ENCODE peak calls at places on chromosome X, in ten cellular contexts. G is suprapubic skin, C is IMR-90, X is heart left ventricle, J is esophagus muscularis mucosa, W is body of pancreas, N is upper lobe of left lung, A is tibial nerve, M is prostate gland, P is testis. L is an unnamed sample.

GRCh38 chrX:118116308-118117068 is at the start of gene KLHL13:
- DNase-seq in M (peak; percentile 6), C (peak; percentile 18), P (peak; percentile 21), X (peak; percentile 57), A (peak; percentile 11), G (peak; percentile 63), W (peak; percentile 60), N (no peak), J (no peak), L (peak; percentile 11)

GRCh38 chrX:12115377-12115776 is 22.9 kb upstream of the FRMPD4 start:
- DNase-seq in C (no peak), J (no peak), N (no peak), G (no peak), P (peak; percentile 14), M (no peak), X (no peak), W (no peak), A (no peak), L (no peak)

GRCh38 chrX:20053537-20053936 is 62.7 kb upstream of the BCLAF3 start:
- DNase-seq in J (no peak), W (no peak), C (no peak), N (no peak), G (no peak), P (no peak), X (no peak), M (no peak), A (no peak), L (no peak)

GRCh38 chrX:8364369-8365141 is 100.1 kb upstream of the VCX3B start:
- DNase-seq in M (peak; percentile 6), G (no peak), W (peak; percentile 25), N (peak; percentile 47), C (no peak), J (no peak), P (peak; percentile 63), X (no peak), A (no peak), L (peak; percentile 34)

GRCh38 chrX:16278927-16279326 is 111.6 kb downstream of the MAGEB17 start:
- DNase-seq in G (no peak), W (no peak), M (no peak), A (no peak), X (no peak), N (no peak), J (no peak), P (no peak), C (no peak), L (peak; percentile 41)

GRCh38 chrX:119477812-119478232 is 9.6 kb downstream of the SLC25A5 start:
- DNase-seq in A (peak; percentile 17), X (no peak), W (peak; percentile 80), C (peak; percentile 93), P (no peak), N (peak; percentile 69), J (no peak), M (no peak), G (no peak), L (no peak)

GRCh38 chrX:67720344-67720743 is 176.5 kb downstream of the AR start:
- DNase-seq in G (no peak), M (no peak), N (no peak), X (no peak), P (peak; percentile 15), J (no peak), C (no peak), A (no peak), W (no peak), L (peak; percentile 54)

GRCh38 chrX:114390251-114390796 is 193.6 kb upstream of the HTR2C start:
- DNase-seq in W (no peak), G (no peak), J (no peak), C (no peak), N (no peak), M (no peak), A (no peak), P (no peak), X (no peak), L (no peak)

GRCh38 chrX:115452256-115452655 is 108.7 kb upstream of the PLS3 start:
- DNase-seq in C (no peak), N (no peak), P (no peak), X (no peak), M (no peak), G (no peak), J (no peak), A (no peak), W (no peak), L (no peak)

GRCh38 chrX:129968968-129969367 is 13.5 kb upstream of the BCORL1 start:
- DNase-seq in J (no peak), M (no peak), A (no peak), G (no peak), X (no peak), N (no peak), W (no peak), P (no peak), C (no peak), L (no peak)

GRCh38 chrX:67614414-67614813 is 70.6 kb downstream of the AR start:
- DNase-seq in G (no peak), J (no peak), W (no peak), X (no peak), P (no peak), A (no peak), C (peak; percentile 25), M (no peak), N (no peak), L (no peak)

GRCh38 chrX:153554519-153555167 is 37.2 kb downstream of the ATP2B3 start:
- DNase-seq in X (peak; percentile 81), M (peak; percentile 37), P (peak; percentile 72), J (peak; percentile 92), W (peak; percentile 73), G (peak; percentile 81), N (peak; percentile 47), A (peak; percentile 41), C (peak; percentile 31), L (peak; percentile 58)

GRCh38 chrX:30513284-30513683 is 64.3 kb downstream of the TASL start:
- DNase-seq in P (no peak), N (no peak), A (no peak), W (no peak), X (no peak), J (no peak), G (no peak), M (no peak), C (no peak), L (no peak)

GRCh38 chrX:68018248-68019203 is 414.8 kb downstream of the OPHN1 start:
- DNase-seq in G (no peak), X (peak; percentile 29), C (peak; percentile 32), P (peak; percentile 50), A (no peak), W (peak; percentile 15), M (no peak), N (peak; percentile 22), J (no peak), L (peak; percentile 41)

GRCh38 chrX:111402378-111402777 is 9.6 kb downstream of the DCX start:
- DNase-seq in G (no peak), C (no peak), M (no peak), J (no peak), N (no peak), P (no peak), X (no peak), W (no peak), A (no peak), L (no peak)

GRCh38 chrX:140916891-140917290 is 85.5 kb upstream of the SPANXB1 start:
- DNase-seq in A (no peak), X (no peak), P (no peak), N (no peak), C (no peak), J (no peak), M (no peak), W (no peak), G (no peak), L (no peak)

GRCh38 chrX:9528498-9528897 is 63.6 kb downstream of the TBL1X start:
- DNase-seq in W (no peak), A (no peak), C (no peak), P (no peak), X (no peak), M (no peak), G (no peak), N (no peak), J (no peak), L (no peak)
- H3K4me1 ChIP-seq in W (peaks cover 6% of the 10 kb centered on the region), A (no peaks in the 10 kb centered on the region), C (peaks cover 21% of the 10 kb centered on the region), P (peaks cover 4% of the 10 kb centered on the region), X (no peaks in the 10 kb centered on the region), M (no peaks in the 10 kb centered on the region), G (no peaks in the 10 kb centered on the region), N (no peaks in the 10 kb centered on the region), J (peaks cover 17% of the 10 kb centered on the region), L (peaks cover 13% of the 10 kb centered on the region)

GRCh38 chrX:100911731-100912130 is 17.0 kb downstream of the XKRX start:
- DNase-seq in J (no peak), P (no peak), N (no peak), C (no peak), M (no peak), A (no peak), W (no peak), G (no peak), X (no peak), L (no peak)

DNA sequence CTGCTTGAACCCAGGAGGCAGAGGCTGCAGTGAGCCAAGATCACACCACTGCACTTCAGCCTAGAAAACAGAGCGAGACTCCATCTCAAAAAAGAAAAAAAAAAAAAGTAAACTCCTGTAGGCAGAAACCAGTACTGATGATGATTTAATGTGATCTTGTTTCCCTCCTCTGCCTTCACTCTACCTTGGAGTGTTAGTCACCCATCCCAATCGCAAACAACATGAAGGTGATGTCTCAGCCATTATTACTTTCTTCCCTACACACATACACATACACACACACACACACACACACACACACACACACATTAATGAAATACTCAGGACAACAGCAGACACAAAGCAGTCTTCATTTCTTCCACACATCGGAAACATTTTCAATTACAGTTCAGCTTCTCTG is 15.6 kb downstream of the XKRX start:
- DNase-seq in M (no peak), X (no peak), J (no peak), P (no peak), N (no peak), C (no peak), W (no peak), G (no peak), A (no peak), L (no peak)
- H3K9me3 ChIP-seq in M (no peaks in the 10 kb centered on the region), X (no peaks in the 10 kb centered on the region), J (no peaks in the 10 kb centered on the region), P (no peaks in the 10 kb centered on the region), N (no peaks in the 10 kb centered on the region), C (no peaks in the 10 kb centered on the region), W (no peaks in the 10 kb centered on the region), G (no peaks in the 10 kb centered on the region), A (no peaks in the 10 kb centered on the region), L (no peaks in the 10 kb centered on the region)

GRCh38 chrX:70289793-70290770 is at the start of the genes KIF4A and PDZD11:
- DNase-seq in X (peak; percentile 90), A (peak; percentile 24), M (peak; percentile 45), N (peak; percentile 82), P (peak; percentile 84), W (peak; percentile 84), G (peak; percentile 82), C (peak; percentile 76), J (peak; percentile 92), L (peak; percentile 78)
- TF ChIP-seq POLR2A in X (no peak), A (no peak), M (no peak), N (no peak), P (no peak), W (peak; percentile 46), G (no peak), C (peak; percentile 23), J (no peak), L (no peak)

DNA sequence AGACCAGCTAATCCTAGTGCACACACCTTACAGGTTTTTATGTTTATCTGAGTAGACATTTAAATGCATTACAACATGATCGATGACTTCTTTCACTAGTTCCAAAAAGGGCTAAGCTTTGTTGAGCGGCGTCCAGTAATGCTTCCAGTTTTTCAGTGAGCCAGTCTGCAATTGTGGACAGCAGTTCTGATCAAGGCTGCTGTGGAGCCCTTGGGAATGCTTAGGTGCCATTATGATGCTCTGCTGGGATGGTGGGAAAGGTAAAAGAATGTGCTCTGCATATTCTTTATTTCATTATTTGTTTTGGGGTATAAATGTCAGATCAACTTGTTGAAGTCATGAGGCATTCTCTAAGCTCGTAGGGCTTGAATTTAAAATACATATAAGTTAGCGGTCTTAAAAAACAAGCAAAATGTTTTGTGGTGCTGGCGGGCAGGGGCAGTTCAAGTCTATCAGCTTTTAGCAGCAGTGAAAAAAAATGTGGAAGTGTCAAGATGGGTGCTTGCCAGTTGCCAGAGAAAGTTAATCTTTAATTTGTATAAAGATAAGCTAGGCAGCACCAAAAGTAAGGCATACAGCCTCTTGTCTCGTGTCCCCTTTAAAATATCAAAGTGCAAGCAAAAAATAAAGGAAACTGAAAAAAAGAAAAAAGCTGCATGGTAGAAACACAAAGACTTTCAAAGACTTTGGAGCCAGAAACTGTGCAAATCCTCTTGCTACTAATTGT is 5.8 kb downstream of the MID1IP1 start:
- DNase-seq in M (no peak), X (no peak), A (no peak), C (no peak), N (no peak), W (peak; percentile 44), J (no peak), G (no peak), P (no peak), L (no peak)
- H3K4me1 ChIP-seq in M (no peaks in the 10 kb centered on the region), X (no peaks in the 10 kb centered on the region), A (no peaks in the 10 kb centered on the region), C (peaks cover 2% of the 10 kb centered on the region), N (peaks cover 15% of the 10 kb centered on the region), W (peaks cover 33% of the 10 kb centered on the region), J (peaks cover 33% of the 10 kb centered on the region), G (no peaks in the 10 kb centered on the region), P (peaks cover 8% of the 10 kb centered on the region), L (peaks cover 5% of the 10 kb centered on the region)